ENCODE peak calls at places on chromosomes 12 and 14, in seven cellular contexts. L is GM23248, R is iPS DF 6.9, V is vagina, X is GM06990, Z is cardiac muscle cell, K is tibial artery. M is an unnamed sample.

GRCh38 chr12:4909397-4909733 is 340 bp upstream of the KCNA1 start:
- DNase-seq in L (peak; percentile 4), V (no peak), X (no peak), K (no peak), Z (no peak), R (no peak), M (no peak)

GRCh38 chr12:10033783-10034381 is 3.4 kb downstream of the CLEC9A start:
- DNase-seq in L (peak; percentile 48), X (no peak), V (no peak), R (no peak), Z (no peak), K (no peak), M (peak; percentile 18)

GRCh38 chr12:79983969-79984629 is 49.2 kb upstream of the PPP1R12A start:
- DNase-seq in K (no peak), V (no peak), L (peak; percentile 78), X (no peak), R (no peak), Z (no peak), M (peak; percentile 48)

GRCh38 chr14:34059925-34060746 is 109.3 kb upstream of the EGLN3 start:
- DNase-seq in V (no peak), R (no peak), L (peak; percentile 90), Z (peak; percentile 88), K (peak; percentile 89), X (peak; percentile 62), M (peak; percentile 50)

GRCh38 chr14:79084861-79085260 is 914.7 kb downstream of the NRXN3 start:
- DNase-seq in L (no peak), K (no peak), X (no peak), Z (no peak), R (no peak), V (no peak), M (no peak)

GRCh38 chr12:59431266-59431665 is 164.6 kb upstream of the SLC16A7 start:
- DNase-seq in Z (no peak), V (no peak), K (no peak), R (no peak), X (no peak), L (peak; percentile 39), M (peak; percentile 2)

GRCh38 chr14:63891148-63891964 is 38.6 kb downstream of the SYNE2 start:
- DNase-seq in Z (no peak), V (no peak), R (peak; percentile 41), X (no peak), L (no peak), K (no peak), M (no peak)

GRCh38 chr12:130157998-130158774 is 4.1 kb upstream of the FZD10 start:
- DNase-seq in R (no peak), X (no peak), Z (no peak), L (no peak), V (no peak), K (no peak), M (no peak)

GRCh38 chr12:94980577-94980976 is 22.9 kb downstream of the NDUFA12 start:
- DNase-seq in X (no peak), Z (no peak), L (peak; percentile 39), R (no peak), V (no peak), K (no peak), M (peak; percentile 42)

GRCh38 chr14:54102051-54102456 is 145.4 kb upstream of the BMP4 start:
- DNase-seq in Z (no peak), K (no peak), X (no peak), R (no peak), V (no peak), L (no peak), M (no peak)

GRCh38 chr14:104549536-104550339 is 29.8 kb upstream of the C14orf180 start:
- DNase-seq in Z (no peak), K (no peak), L (no peak), R (no peak), X (no peak), V (no peak), M (no peak)

GRCh38 chr14:88323520-88324199 is 591 bp upstream of the KCNK10 start:
- DNase-seq in Z (peak; percentile 65), K (no peak), X (peak; percentile 83), R (no peak), V (no peak), L (peak; percentile 32), M (peak; percentile 1)

GRCh38 chr12:40144023-40144422 is 38.1 kb upstream of the SLC2A13 start:
- DNase-seq in R (no peak), L (no peak), X (no peak), V (no peak), K (no peak), Z (no peak), M (no peak)

GRCh38 chr12:94322346-94322745 is 137.3 kb downstream of the CEP83 start:
- DNase-seq in R (no peak), Z (no peak), L (no peak), X (no peak), K (no peak), V (no peak), M (no peak)

GRCh38 chr14:67814826-67815225 is 1.6 kb downstream of the ZFYVE26 start:
- DNase-seq in X (no peak), K (no peak), L (peak; percentile 5), R (no peak), Z (no peak), V (no peak), M (no peak)

GRCh38 chr14:99502989-99503421 is 21.8 kb downstream of the CCNK start:
- DNase-seq in K (no peak), L (no peak), V (no peak), X (no peak), R (peak; percentile 55), Z (no peak), M (no peak)

DNA sequence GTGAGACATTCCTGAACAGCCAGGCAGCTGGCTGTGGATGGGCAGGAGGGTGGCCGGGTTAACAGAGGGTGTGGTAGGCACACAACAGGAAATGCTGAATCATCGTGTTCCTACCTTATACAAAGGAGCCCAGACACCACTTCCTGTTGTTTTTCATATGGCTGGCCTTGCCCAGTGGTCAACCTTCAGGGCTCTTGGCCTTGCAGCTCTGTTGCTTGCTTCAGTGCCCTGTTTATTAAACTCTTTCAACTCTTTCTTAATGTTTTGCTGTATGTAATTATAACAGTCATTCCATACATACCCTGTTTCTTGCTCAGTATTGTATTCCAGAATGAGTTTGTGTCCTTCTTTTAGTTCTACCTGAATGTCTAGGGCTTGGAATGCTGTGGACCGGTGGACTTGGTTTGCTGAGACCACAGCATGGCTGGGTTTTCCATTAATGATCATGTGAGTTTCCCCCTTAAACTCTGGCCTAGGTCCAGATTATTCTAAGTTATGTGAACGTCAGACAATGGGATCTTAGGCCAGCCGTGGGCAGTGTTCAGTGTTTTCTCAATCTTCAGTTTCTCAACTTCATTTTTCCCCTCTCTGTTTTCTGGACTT is 11.9 kb downstream of the CFAP54 start:
- DNase-seq in R (no peak), X (peak; percentile 66), Z (no peak), K (no peak), L (peak; percentile 78), V (no peak), M (peak; percentile 61)
- H3K4me3 ChIP-seq in R (no peak overlapping the region), X (no peak overlapping the region), Z (no peak overlapping the region), K (no peak overlapping the region), L (no peak overlapping the region), V (no peak overlapping the region), M (no peak overlapping the region)

GRCh38 chr14:100568998-100569733 is 18.1 kb downstream of the BEGAIN start:
- DNase-seq in L (peak; percentile 19), V (no peak), R (no peak), K (no peak), Z (no peak), X (no peak), M (no peak)

GRCh38 chr14:100567009-100567876 is 20.0 kb downstream of the BEGAIN start:
- DNase-seq in R (no peak), X (no peak), L (no peak), K (no peak), V (no peak), Z (no peak), M (no peak)

GRCh38 chr14:100568164-100568997 is 18.8 kb downstream of the BEGAIN start:
- DNase-seq in X (no peak), R (no peak), K (no peak), V (no peak), L (peak; percentile 33), Z (no peak), M (no peak)

GRCh38 chr14:100566586-100566985 is 20.6 kb downstream of the BEGAIN start:
- DNase-seq in R (no peak), K (no peak), L (no peak), Z (no peak), V (no peak), X (no peak), M (no peak)

DNA sequence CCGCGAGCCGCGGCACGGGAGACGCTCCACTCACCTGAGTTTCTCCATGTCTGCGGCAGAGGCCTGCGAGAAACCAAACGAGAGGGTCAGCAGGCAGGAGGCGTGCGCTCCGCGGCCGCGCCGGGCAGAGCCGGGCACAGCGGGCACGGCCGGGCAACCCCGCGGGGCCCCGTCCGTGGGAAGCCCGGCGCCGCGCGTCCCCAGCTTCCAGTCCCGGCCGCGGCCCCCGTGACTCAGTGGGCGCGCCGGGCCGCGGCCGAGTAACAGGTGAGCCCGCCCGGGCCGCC is 19.4 kb downstream of the BEGAIN start:
- DNase-seq in X (no peak), R (no peak), L (peak; percentile 22), V (no peak), Z (no peak), K (no peak), M (no peak)
- H3K4me3 ChIP-seq in X (no peak overlapping the region), R (peak overlapping the region; percentile 29), L (peak overlapping the region; percentile 56), V (peak overlapping the region; percentile 25), Z (peak overlapping the region; percentile 30), K (peak overlapping the region; percentile 31), M (no peak overlapping the region)

GRCh38 chr12:50111417-50111692 is 681 bp upstream of the COX14 start:
- DNase-seq in R (no peak), X (no peak), V (no peak), Z (no peak), K (no peak), L (no peak), M (no peak)
- H3K4me3 ChIP-seq in R (peak overlapping the region; percentile 32), X (peak overlapping the region; percentile 51), V (peak overlapping the region; percentile 92), Z (no peak overlapping the region), K (peak overlapping the region; percentile 41), L (peak overlapping the region; percentile 58), M (peak overlapping the region; percentile 12)

GRCh38 chr14:105908481-105908911 is 382.1 kb downstream of the TMEM121 start:
- DNase-seq in Z (no peak), L (no peak), K (no peak), X (no peak), V (no peak), R (no peak), M (no peak)
- H3K4me3 ChIP-seq in Z (no peak overlapping the region), L (no peak overlapping the region), K (no peak overlapping the region), X (no peak overlapping the region), V (no peak overlapping the region), R (no peak overlapping the region), M (no peak overlapping the region)

DNA sequence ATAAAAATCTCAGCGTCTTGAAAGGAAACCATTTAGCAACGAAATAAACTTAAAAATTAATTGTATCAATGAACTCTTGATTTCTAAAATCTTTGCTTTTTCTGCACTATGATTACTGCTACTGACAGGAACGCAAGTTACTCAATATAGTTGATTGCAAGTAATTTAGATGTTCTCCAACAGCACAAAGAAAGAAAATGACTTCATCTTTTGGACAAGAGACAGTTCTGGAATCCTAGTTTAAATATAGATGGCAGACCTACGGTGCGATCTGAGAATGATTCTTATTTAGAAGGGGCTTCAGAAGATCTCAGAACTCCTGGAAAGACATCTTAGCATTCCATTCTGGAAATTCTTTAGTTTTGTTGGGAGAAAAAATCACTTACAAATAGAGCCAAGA is 1.4 kb upstream of the SUDS3 start:
- DNase-seq in V (no peak), K (no peak), R (no peak), X (no peak), L (peak; percentile 82), Z (no peak), M (no peak)
- H3K4me3 ChIP-seq in V (peak overlapping the region; percentile 4), K (no peak overlapping the region), R (no peak overlapping the region), X (no peak overlapping the region), L (peak overlapping the region; percentile 83), Z (no peak overlapping the region), M (no peak overlapping the region)

GRCh38 chr14:103059556-103059955 is 2.2 kb upstream of the CDC42BPB start:
- DNase-seq in R (no peak), X (no peak), V (no peak), L (no peak), Z (no peak), K (no peak), M (no peak)
- H3K4me3 ChIP-seq in R (no peak overlapping the region), X (no peak overlapping the region), V (no peak overlapping the region), L (peak overlapping the region; percentile 86), Z (no peak overlapping the region), K (no peak overlapping the region), M (no peak overlapping the region)

M was measured in IMR-90.